ENCODE peak calls at places on chromosomes 7 and 10, in nine cellular contexts. I is cardiac fibroblast; T is NCI-H1105 treated with DMSO at 0.1 percent for 48 hours; Z is stimulated activated CD8-positive, alpha-beta memory T cell treated with anti-CD3 and anti-CD28 coated beads, Interleukin-15, amount 100 ng/mL, for 24 hours; G is activated naive CD4-positive, alpha-beta T cell; Q is RCC 7860; Y is astrocyte of the hippocampus; U is Calu3; O is GM06990. V is an unnamed sample.

GRCh38 chr7:137007001-137007725 is 138.7 kb downstream of the CHRM2 start:
- DNase-seq in Z (no peak), O (no peak), I (no peak), U (no peak), G (no peak), Q (no peak), T (no peak), Y (peak), V (no peak)

GRCh38 chr7:51275532-51275931 is 41.1 kb downstream of the COBL start:
- DNase-seq in T (no peak), I (no peak), O (no peak), G (no peak), U (no peak), Z (no peak), Y (no peak), Q (no peak), V (no peak)

GRCh38 chr7:122303971-122304603 is 463 bp downstream of the FEZF1 start:
- DNase-seq in T (peak), O (no peak), I (no peak), U (peak), G (no peak), Q (no peak), Y (peak), Z (no peak), V (no peak)

GRCh38 chr7:77699056-77699455 is 2.8 kb downstream of the RSBN1L start:
- DNase-seq in O (peak), T (peak), Q (no peak), G (no peak), I (no peak), U (no peak), Y (peak), Z (no peak), V (peak)

GRCh38 chr10:130108934-130109604 is 1.6 kb downstream of the C10orf143 start:
- DNase-seq in Z (no peak), O (no peak), Q (no peak), U (no peak), T (no peak), I (no peak), Y (no peak), G (no peak), V (no peak)

GRCh38 chr7:11294965-11295364 is 321.3 kb downstream of the PHF14 start:
- DNase-seq in G (no peak), Z (no peak), T (peak), I (no peak), Y (peak), Q (no peak), U (no peak), O (no peak), V (no peak)

GRCh38 chr7:6512892-6513291 is 38.4 kb downstream of the GRID2IP start:
- DNase-seq in Q (no peak), I (no peak), U (no peak), O (no peak), Z (no peak), T (no peak), Y (no peak), G (no peak), V (no peak)

GRCh38 chr10:34641913-34642558 is 173.1 kb downstream of the PARD3 start:
- DNase-seq in Z (no peak), G (no peak), T (no peak), U (no peak), I (no peak), Y (no peak), Q (no peak), O (no peak), V (no peak)

GRCh38 chr7:19401461-19401860 is 256.2 kb upstream of the FERD3L start:
- DNase-seq in I (no peak), O (no peak), Z (no peak), G (no peak), Y (no peak), U (no peak), Q (no peak), T (no peak), V (no peak)